ENCODE peak calls at places on chromosomes 13 and 19, in five cellular contexts. D is IMR-90, V is breast epithelium, E is tibial nerve, A is K562. I is an unnamed sample.

GRCh38 chr13:35716186-35716585 is 239.7 kb upstream of the MAB21L1 start:
- DNase-seq in A (no peak), V (no peak), D (peak), E (no peak), I (no peak)

GRCh38 chr13:76646946-76647345 is 239.3 kb downstream of the KCTD12 start:
- DNase-seq in A (no peak), E (no peak), D (peak), V (no peak), I (no peak)

GRCh38 chr13:109211616-109212015 is 574.8 kb downstream of the IRS2 start:
- DNase-seq in A (no peak), V (peak), D (no peak), E (no peak), I (no peak)

GRCh38 chr13:106424805-106425204 is 110.7 kb downstream of the EFNB2 start:
- DNase-seq in E (no peak), D (peak), A (no peak), V (no peak), I (no peak)

GRCh38 chr13:109655206-109655600 is 131.2 kb downstream of the IRS2 start:
- DNase-seq in V (no peak), D (no peak), E (no peak), A (no peak), I (no peak)

GRCh38 chr13:91882918-91883317 is 484.5 kb downstream of the GPC5 start:
- DNase-seq in D (no peak), E (no peak), A (no peak), V (no peak), I (no peak)

GRCh38 chr13:77737583-77738200 is 40.2 kb downstream of the SLAIN1 start:
- DNase-seq in D (no peak), E (no peak), A (no peak), V (no peak), I (no peak)

GRCh38 chr13:45907501-45907900 is 55.9 kb upstream of the SIAH3 start:
- DNase-seq in D (no peak), V (no peak), E (no peak), A (no peak), I (no peak)

GRCh38 chr19:4967738-4968461 is 1.0 kb upstream of the KDM4B start:
- DNase-seq in V (no peak), D (no peak), E (no peak), A (peak), I (no peak)

GRCh38 chr13:40639226-40639681 is 27.2 kb downstream of the FOXO1 start:
- DNase-seq in D (no peak), V (no peak), E (no peak), A (peak), I (no peak)

GRCh38 chr19:58477130-58477529 is 978 bp downstream of the ZNF446 start:
- DNase-seq in A (no peak), D (no peak), E (no peak), V (no peak), I (no peak)

GRCh38 chr19:58474997-58475713 is 997 bp upstream of the ZNF446 start:
- DNase-seq in E (no peak), D (no peak), V (no peak), A (peak), I (no peak)

GRCh38 chr19:58476498-58477015 is 405 bp downstream of the ZNF446 start:
- DNase-seq in D (no peak), V (no peak), A (peak), E (no peak), I (no peak)

GRCh38 chr19:58474291-58474996 is 1.7 kb upstream of the ZNF446 start:
- DNase-seq in A (peak), V (no peak), E (no peak), D (peak), I (no peak)

GRCh38 chr19:58475714-58476497 is at the start of gene ZNF446:
- DNase-seq in V (peak), A (peak), E (peak), D (peak), I (peak)
- TF ChIP-seq POLR2A in V (peak), A (peak), E (peak), D (peak), I (no peak)

GRCh38 chr13:49246850-49247721 is 639 bp upstream of the CDADC1 start:
- DNase-seq in E (no peak), A (peak), D (no peak), V (no peak), I (no peak)

GRCh38 chr13:49253310-49253709 is 5.6 kb downstream of the CDADC1 start:
- DNase-seq in V (no peak), D (no peak), A (no peak), E (no peak), I (no peak)

GRCh38 chr13:49248433-49249002 is 793 bp downstream of the CDADC1 start:
- DNase-seq in D (peak), V (no peak), E (no peak), A (peak), I (no peak)

DNA sequence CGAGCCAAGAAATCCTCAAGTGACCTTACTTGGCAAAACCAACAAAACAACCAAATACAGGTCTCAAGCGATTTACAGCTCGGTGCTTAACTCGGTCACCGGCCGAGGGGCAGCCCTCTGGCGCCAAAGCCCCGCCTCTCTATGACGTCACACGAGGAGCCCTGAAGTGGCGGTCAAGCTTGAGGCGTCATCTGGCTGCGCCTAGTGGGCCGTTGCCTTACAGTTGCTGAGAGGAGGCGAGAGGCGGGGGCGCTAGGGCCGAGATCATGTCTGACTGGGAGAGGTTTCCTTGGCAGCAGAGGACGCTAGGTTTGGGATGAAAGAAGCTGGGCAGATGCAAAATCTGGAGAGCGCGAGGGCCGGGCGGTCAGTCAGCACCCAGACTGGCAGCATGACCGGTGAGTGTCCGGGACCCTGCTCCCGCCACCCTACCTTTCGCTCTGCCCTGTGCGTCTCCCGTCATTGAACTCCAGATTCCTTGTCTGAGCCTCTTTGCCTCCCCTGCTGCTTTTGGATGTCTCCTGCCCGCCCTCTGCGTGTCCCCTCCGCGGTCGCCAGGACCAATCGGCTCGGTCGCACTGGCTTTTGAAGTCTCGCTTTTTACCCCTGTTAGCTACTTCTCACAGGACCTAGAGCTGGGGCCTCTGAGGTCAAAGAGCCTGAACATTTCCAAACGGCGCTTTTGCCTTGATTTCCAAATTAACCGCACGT is at the start of gene CDADC1:
- DNase-seq in A (peak), E (peak), V (peak), D (peak), I (peak)
- TF ChIP-seq POLR2A in A (peak), E (peak), V (peak), D (peak), I (no peak)

GRCh38 chr13:70835349-70835748 is 727.1 kb upstream of the KLHL1 start:
- DNase-seq in E (no peak), D (no peak), A (no peak), V (no peak), I (no peak)
- TF ChIP-seq POLR2A in E (no peak), D (no peak), A (no peak), V (no peak), I (no peak)

DNA sequence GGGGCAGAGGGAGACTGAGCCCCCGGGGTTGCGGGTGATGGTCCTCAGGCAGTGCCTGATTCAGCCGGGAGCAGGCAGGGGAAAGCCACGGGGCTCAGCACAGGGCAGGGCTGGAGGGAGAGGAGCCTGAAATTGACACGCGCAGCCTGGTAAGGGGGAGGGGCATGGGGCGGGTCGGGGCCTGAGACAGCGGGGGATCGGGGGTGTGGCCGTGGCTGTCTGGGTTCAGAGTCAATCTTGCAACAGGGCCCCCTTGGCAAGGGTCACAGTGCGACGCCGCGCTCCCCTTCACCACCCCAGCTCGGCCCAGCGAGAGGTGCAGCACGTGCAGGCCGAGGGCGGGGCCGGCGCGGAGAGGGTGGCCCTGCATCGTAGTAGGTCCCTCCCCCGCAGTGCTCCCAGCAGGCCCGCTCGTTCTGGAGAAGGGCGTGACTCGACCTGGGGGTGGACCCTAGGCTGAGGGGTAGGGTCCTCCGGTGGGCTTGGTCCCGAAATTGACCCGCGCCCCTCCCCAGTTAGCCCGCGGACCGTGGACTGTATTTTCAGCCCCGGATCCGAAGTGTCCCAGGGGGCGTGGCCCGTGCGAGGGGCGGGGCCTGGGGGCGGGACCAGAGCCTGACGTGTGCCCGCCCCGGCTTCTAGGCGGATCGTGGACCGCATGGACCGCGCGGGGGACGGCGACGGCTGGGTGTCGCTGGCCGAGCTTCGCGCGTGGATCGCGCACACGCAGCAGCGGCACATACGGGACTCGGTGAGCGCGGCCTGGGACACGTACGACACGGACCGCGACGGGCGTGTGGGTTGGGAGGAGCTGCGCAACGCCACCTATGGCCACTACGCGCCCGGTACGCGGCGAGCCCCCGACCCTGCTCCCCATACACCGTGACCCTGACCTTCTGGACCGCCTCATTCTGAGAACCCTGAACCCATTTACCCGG is 6.0 kb downstream of the RCN3 start:
- DNase-seq in E (peak), V (peak), A (peak), D (peak), I (peak)
- TF ChIP-seq POLR2A in E (no peak), V (no peak), A (no peak), D (no peak), I (no peak)